ENCODE peak calls at places on chromosomes 6 and 20, in five cellular contexts. W is OCI-LY7, R is A549, M is AG04449, O is IMR-90. T is an unnamed sample.

GRCh38 chr20:7151666-7152065 is 384.2 kb downstream of the BMP2 start:
- DNase-seq in W (no peak), R (peak; percentile 3), M (no peak), O (no peak), T (peak; percentile 12)

GRCh38 chr6:30836431-30836866 is 47.9 kb upstream of the DDR1 start:
- DNase-seq in M (no peak), O (peak; percentile 54), R (no peak), W (no peak), T (peak; percentile 53)

GRCh38 chr20:23200914-23201313 is 114.8 kb upstream of the CD93 start:
- DNase-seq in W (no peak), R (peak; percentile 66), M (no peak), O (peak; percentile 8), T (peak; percentile 6)

GRCh38 chr6:125201961-125202729 is 48.6 kb downstream of the TPD52L1 start:
- DNase-seq in W (no peak), R (peak; percentile 89), O (peak; percentile 94), M (peak; percentile 85), T (peak; percentile 94)

GRCh38 chr6:111890981-111891380 is 17.7 kb upstream of the FYN start:
- DNase-seq in O (peak; percentile 18), W (no peak), R (no peak), M (no peak), T (no peak)

GRCh38 chr6:8539446-8539845 is 104.1 kb upstream of the SLC35B3 start:
- DNase-seq in R (peak; percentile 3), W (peak; percentile 10), O (no peak), M (no peak), T (peak; percentile 25)

GRCh38 chr6:30844118-30844535 is 40.2 kb upstream of the DDR1 start:
- DNase-seq in M (no peak), R (peak; percentile 33), O (peak; percentile 53), W (no peak), T (no peak)

GRCh38 chr6:105869835-105870506 is 216.2 kb upstream of the PRDM1 start:
- DNase-seq in R (no peak), M (no peak), O (no peak), W (no peak), T (no peak)

GRCh38 chr6:170575250-170575649 is 9.2 kb downstream of the PDCD2 start:
- DNase-seq in W (no peak), R (peak; percentile 24), M (no peak), O (peak; percentile 22), T (no peak)

GRCh38 chr20:2402271-2402980 is 21.7 kb downstream of the TGM6 start:
- DNase-seq in W (no peak), M (peak; percentile 34), O (peak; percentile 51), R (peak; percentile 54), T (peak; percentile 43)
- TF ChIP-seq CTCF in W (peak; percentile 59), M (peak; percentile 40), O (peak; percentile 44), R (peak; percentile 54), T (peak; percentile 47)

GRCh38 chr6:19839237-19839546 is 2.0 kb downstream of the ID4 start:
- DNase-seq in R (no peak), O (peak; percentile 7), M (no peak), W (no peak), T (no peak)

GRCh38 chr6:19838442-19839236 is 1.5 kb downstream of the ID4 start:
- DNase-seq in O (peak; percentile 11), M (no peak), W (peak; percentile 92), R (peak; percentile 27), T (peak; percentile 29)

GRCh38 chr6:19842030-19842429 is 4.9 kb downstream of the ID4 start:
- DNase-seq in O (no peak), W (no peak), M (no peak), R (no peak), T (no peak)

GRCh38 chr6:19839788-19840187 is 2.6 kb downstream of the ID4 start:
- DNase-seq in R (no peak), O (no peak), W (peak; percentile 43), M (no peak), T (no peak)

DNA sequence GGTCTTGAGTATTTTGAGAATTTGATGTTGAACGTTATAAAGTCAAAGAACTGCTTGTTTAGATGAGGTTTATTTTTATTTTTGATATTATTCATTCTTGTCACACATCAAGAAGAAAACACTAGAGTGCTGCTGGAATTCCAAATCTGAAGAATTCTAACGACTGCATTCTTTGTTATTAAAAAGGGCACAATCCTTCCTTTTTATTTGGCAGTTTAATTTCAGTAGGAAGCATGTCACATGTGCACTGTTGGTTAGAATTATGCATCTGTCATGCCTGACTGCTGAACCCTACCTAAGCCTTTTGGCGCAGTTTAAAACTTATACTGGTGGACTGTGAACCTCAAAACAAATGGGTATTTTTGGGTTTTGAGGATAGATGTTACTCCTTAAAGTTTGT is 4.0 kb downstream of the ID4 start:
- DNase-seq in O (no peak), M (no peak), R (no peak), W (peak; percentile 60), T (no peak)
- H3K4me3 ChIP-seq in O (no peak overlapping the region), M (no peak overlapping the region), R (no peak overlapping the region), W (peak overlapping the region; percentile 80), T (no peak overlapping the region)

GRCh38 chr6:81749704-81750103 is 2.8 kb downstream of the TENT5A start:
- DNase-seq in M (no peak), W (no peak), O (no peak), R (no peak), T (no peak)
- TF ChIP-seq CTCF in M (no peak), W (no peak), O (no peak), R (no peak), T (no peak)

DNA sequence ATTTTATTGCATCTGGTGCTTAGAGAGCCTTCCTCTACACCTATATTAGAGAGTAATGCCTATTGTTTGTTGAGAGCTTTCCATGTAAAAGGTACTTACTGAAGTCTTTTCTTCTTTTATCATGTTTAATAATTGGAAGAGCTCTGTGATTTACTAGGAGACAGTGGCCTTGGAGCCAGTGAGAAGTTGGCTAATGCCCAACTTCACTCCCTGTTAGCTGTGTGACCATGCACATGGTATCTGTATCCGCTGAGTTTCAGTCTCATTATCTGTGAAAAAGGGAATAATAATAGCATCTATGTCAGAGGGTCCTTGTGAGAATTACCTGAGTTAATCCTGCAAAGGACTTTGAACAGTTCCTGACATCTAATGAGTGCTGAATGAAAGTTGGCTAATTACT is 105.0 kb downstream of the CD109 start:
- DNase-seq in R (no peak), M (no peak), O (no peak), W (no peak), T (no peak)
- H3K4me3 ChIP-seq in R (no peak overlapping the region), M (no peak overlapping the region), O (no peak overlapping the region), W (no peak overlapping the region), T (no peak overlapping the region)

GRCh38 chr6:4625557-4625956 is 150.6 kb upstream of the CDYL start:
- DNase-seq in M (no peak), O (no peak), W (no peak), R (no peak), T (no peak)
- TF ChIP-seq CTCF in M (no peak), O (no peak), W (no peak), R (no peak), T (no peak)

GRCh38 chr6:161191671-161192070 is 82.2 kb downstream of the AGPAT4 start:
- DNase-seq in O (no peak), M (no peak), W (no peak), R (no peak), T (no peak)
- H3K4me3 ChIP-seq in O (no peak overlapping the region), M (no peak overlapping the region), W (no peak overlapping the region), R (no peak overlapping the region), T (no peak overlapping the region)

DNA sequence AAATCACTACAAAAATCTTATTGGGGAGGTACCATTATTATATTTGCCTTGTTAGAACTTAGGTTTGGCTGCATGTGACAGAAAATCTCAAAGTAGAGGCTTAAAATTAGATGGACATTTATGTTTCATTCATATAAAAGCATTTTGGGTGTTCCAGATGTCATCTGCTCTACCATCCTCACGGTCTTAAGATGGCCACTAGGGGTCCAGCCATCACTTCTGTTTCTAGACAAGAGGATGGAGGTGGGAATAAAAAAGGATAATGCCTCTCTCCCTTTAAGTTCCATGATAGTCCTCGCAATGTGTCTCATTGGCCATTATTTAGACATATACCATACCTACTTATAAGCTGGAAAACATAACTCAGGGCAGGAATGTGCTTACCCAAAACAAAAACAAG is 929.5 kb downstream of the KIF16B start:
- DNase-seq in O (peak; percentile 10), R (peak; percentile 37), W (peak; percentile 18), M (no peak), T (peak; percentile 13)
- TF ChIP-seq CTCF in O (peak; percentile 20), R (peak; percentile 22), W (peak; percentile 68), M (peak; percentile 29), T (peak; percentile 49)

GRCh38 chr6:23269436-23269835 is 700.1 kb downstream of the HDGFL1 start:
- DNase-seq in M (no peak), R (no peak), W (no peak), O (peak; percentile 28), T (no peak)
- H3K4me3 ChIP-seq in M (no peak overlapping the region), R (no peak overlapping the region), W (no peak overlapping the region), O (no peak overlapping the region), T (no peak overlapping the region)

DNA sequence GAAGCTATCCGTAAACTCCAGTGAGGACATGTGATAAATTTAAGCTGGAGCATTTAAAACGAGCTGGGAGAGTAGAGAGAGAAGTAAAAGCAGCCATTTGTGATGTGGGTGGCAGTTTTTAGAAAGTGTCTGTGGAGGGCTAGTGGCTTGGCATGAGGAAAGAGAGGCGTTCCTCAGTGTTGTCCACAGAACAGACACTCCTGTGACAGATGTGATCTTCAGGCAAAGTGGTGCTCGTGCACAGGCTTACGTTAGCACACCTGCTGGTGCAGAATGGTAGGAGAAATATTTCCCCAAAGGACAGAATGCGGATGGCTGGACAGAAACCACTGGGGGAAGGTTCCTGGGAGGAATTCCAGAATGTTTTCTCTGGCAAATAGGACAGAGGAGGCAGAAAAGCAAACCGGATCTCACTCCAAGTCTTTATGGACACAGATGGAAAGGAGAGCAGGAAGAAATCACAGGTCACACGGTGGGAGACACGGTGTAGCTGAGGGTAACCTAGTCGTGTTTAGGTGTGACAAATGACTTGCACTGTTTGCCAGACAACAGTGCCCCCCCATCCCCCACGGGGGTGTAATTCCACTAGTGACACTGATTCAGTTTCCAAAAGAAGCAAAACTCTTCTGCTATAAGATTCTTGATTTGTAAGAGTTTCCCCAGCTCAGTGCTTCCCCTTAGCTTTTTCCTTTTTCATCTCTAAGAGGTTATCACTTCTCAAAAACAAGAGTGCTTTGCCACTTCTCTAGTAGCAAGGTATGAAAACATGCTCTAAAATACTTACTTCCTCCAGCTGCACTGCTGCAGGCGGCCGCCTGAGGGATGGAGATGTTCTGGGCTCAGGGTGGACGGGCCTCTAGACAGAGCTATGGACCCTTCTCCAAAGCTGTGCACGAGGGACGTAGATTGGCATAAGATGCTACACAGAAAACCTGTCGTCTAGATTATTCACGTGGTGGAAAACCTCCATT is 293.2 kb downstream of the QKI start:
- DNase-seq in W (peak; percentile 77), R (no peak), M (no peak), O (no peak), T (no peak)
- TF ChIP-seq CTCF in W (peak; percentile 68), R (no peak), M (no peak), O (no peak), T (no peak)